ENCODE peak calls at places on chromosomes 5 and 9, in ten cellular contexts. F is Caco-2, G is esophagus squamous epithelium, C is astrocyte of the spinal cord, D is ovary, Z is lower leg skin, B is brain microvascular endothelial cell, I is fibroblast of lung, H is heart right ventricle, X is tibial artery. E is an unnamed sample.

GRCh38 chr5:154871732-154872131 is 13.3 kb downstream of the CNOT8 start:
- DNase-seq in D (no peak), I (no peak), B (no peak), Z (no peak), H (no peak), C (no peak), F (no peak), G (no peak), X (no peak), E (no peak)

GRCh38 chr5:139822553-139823425 is 27.2 kb downstream of the PSD2 start:
- DNase-seq in Z (no peak), F (peak; percentile 22), I (no peak), B (no peak), D (no peak), C (no peak), G (no peak), H (no peak), X (no peak), E (no peak)

GRCh38 chr5:8184455-8185063 is 315.6 kb downstream of the MTRR start:
- DNase-seq in H (peak; percentile 29), B (peak; percentile 12), X (no peak), I (peak; percentile 5), F (peak; percentile 52), Z (no peak), G (no peak), C (no peak), D (no peak), E (peak; percentile 19)

GRCh38 chr5:17070646-17071045 is 134.6 kb upstream of the MYO10 start:
- DNase-seq in X (no peak), D (no peak), C (no peak), H (no peak), F (no peak), I (no peak), B (no peak), G (no peak), Z (no peak), E (peak; percentile 45)

GRCh38 chr5:27020965-27021364 is 17.4 kb downstream of the CDH9 start:
- DNase-seq in G (no peak), H (no peak), Z (no peak), X (no peak), I (peak; percentile 29), D (no peak), B (no peak), C (peak; percentile 56), F (no peak), E (peak; percentile 52)

GRCh38 chr5:154900071-154900470 is 37.9 kb downstream of the GEMIN5 start:
- DNase-seq in F (no peak), H (no peak), C (no peak), G (no peak), B (no peak), D (no peak), Z (no peak), I (no peak), X (no peak), E (no peak)

GRCh38 chr5:120452471-120452870 is 11.6 kb upstream of the PRR16 start:
- DNase-seq in H (no peak), Z (no peak), X (no peak), F (no peak), I (no peak), C (no peak), B (no peak), D (no peak), G (no peak), E (no peak)

GRCh38 chr5:23084815-23085214 is 231.7 kb upstream of the CDH12 start:
- DNase-seq in X (no peak), G (no peak), D (no peak), C (no peak), I (no peak), Z (no peak), F (no peak), H (no peak), B (no peak), E (no peak)

GRCh38 chr9:89750117-89750551 is 145.3 kb downstream of the GADD45G start:
- DNase-seq in B (no peak), C (no peak), I (peak; percentile 66), Z (no peak), F (no peak), G (no peak), H (peak; percentile 63), D (peak; percentile 31), X (no peak), E (peak; percentile 22)

GRCh38 chr5:112070022-112070421 is 313.0 kb upstream of the NREP start:
- DNase-seq in X (no peak), G (no peak), Z (no peak), H (no peak), F (no peak), D (no peak), B (no peak), I (no peak), C (no peak), E (no peak)

GRCh38 chr5:173743641-173744343 is 127.3 kb upstream of the BOD1 start:
- DNase-seq in I (no peak), F (no peak), C (no peak), G (no peak), B (no peak), H (no peak), D (no peak), Z (no peak), X (no peak), E (no peak)

GRCh38 chr9:98654247-98654646 is 54.5 kb downstream of the GABBR2 start:
- DNase-seq in Z (peak; percentile 58), D (no peak), C (peak; percentile 33), X (no peak), B (no peak), G (no peak), H (no peak), I (peak; percentile 55), F (no peak), E (peak; percentile 23)

GRCh38 chr5:151523335-151523734 is 67.8 kb downstream of the FAT2 start:
- DNase-seq in X (no peak), B (peak; percentile 59), Z (peak; percentile 74), C (peak; percentile 27), F (peak; percentile 55), D (no peak), I (peak; percentile 36), H (no peak), G (no peak), E (peak; percentile 52)

GRCh38 chr5:134037160-134037559 is 32.4 kb upstream of the VDAC1 start:
- DNase-seq in D (no peak), G (no peak), B (no peak), I (no peak), Z (no peak), H (no peak), C (no peak), X (no peak), F (no peak), E (no peak)

GRCh38 chr9:115395511-115396021 is 277.6 kb upstream of the TNC start:
- DNase-seq in C (no peak), G (no peak), I (no peak), D (no peak), H (no peak), B (peak; percentile 54), F (no peak), Z (no peak), X (no peak), E (no peak)

GRCh38 chr9:130311019-130311773 is 45.6 kb downstream of the HMCN2 start:
- DNase-seq in H (no peak), X (no peak), Z (no peak), I (no peak), G (no peak), C (no peak), D (no peak), F (no peak), B (no peak), E (no peak)

GRCh38 chr9:38141751-38142150 is 72.7 kb upstream of the SHB start:
- DNase-seq in I (peak; percentile 61), X (no peak), B (peak; percentile 53), Z (no peak), D (no peak), C (peak; percentile 69), H (no peak), F (no peak), G (no peak), E (peak; percentile 52)

GRCh38 chr9:116569111-116569510 is 118.0 kb upstream of the TRIM32 start:
- DNase-seq in C (no peak), H (no peak), F (no peak), Z (no peak), I (peak; percentile 45), D (no peak), B (no peak), G (no peak), X (no peak), E (no peak)
- H3K4me3 ChIP-seq in C (no peak overlapping the region), H (no peak overlapping the region), F (no peak overlapping the region), Z (no peak overlapping the region), I (no peak overlapping the region), D (no peak overlapping the region), B (no peak overlapping the region), G (no peak overlapping the region), X (no peak overlapping the region), E (no peak overlapping the region)

GRCh38 chr9:125238915-125239446 is 2.2 kb downstream of the HSPA5 start:
- DNase-seq in Z (no peak), D (no peak), G (no peak), C (no peak), F (no peak), B (no peak), H (no peak), I (no peak), X (no peak), E (no peak)

GRCh38 chr9:125240649-125240999 is 519 bp downstream of the HSPA5 start:
- DNase-seq in H (no peak), F (peak; percentile 64), I (peak; percentile 28), D (peak; percentile 42), C (peak; percentile 29), Z (no peak), G (no peak), B (no peak), X (no peak), E (peak; percentile 46)

GRCh38 chr9:125239631-125240597 is 1.2 kb downstream of the HSPA5 start:
- DNase-seq in I (no peak), G (no peak), C (no peak), X (no peak), F (no peak), H (no peak), B (no peak), D (no peak), Z (no peak), E (no peak)

GRCh38 chr9:125241863-125242739 is 958 bp upstream of the HSPA5 start:
- DNase-seq in X (peak; percentile 29), H (peak; percentile 29), F (no peak), C (no peak), B (no peak), G (no peak), D (no peak), Z (peak; percentile 89), I (no peak), E (no peak)

GRCh38 chr9:125241000-125241862 is at the start of gene HSPA5:
- DNase-seq in G (peak; percentile 98), H (peak; percentile 99), I (peak; percentile 99), Z (peak; percentile 100), X (peak; percentile 100), D (peak; percentile 100), F (peak; percentile 100), C (peak; percentile 100), B (peak; percentile 100), E (peak; percentile 100)
- TF ChIP-seq CTCF in G (peak; percentile 28), H (peak; percentile 19), I (peak; percentile 6), Z (peak; percentile 36), X (peak; percentile 10), D (no peak), F (no peak), C (peak; percentile 11), B (peak; percentile 19), E (peak; percentile 6)

GRCh38 chr5:93322970-93323369 is 258.0 kb downstream of the NR2F1-AS1 start:
- DNase-seq in X (no peak), F (no peak), D (no peak), Z (no peak), G (no peak), H (no peak), C (no peak), I (no peak), B (no peak), E (no peak)
- H3K4me3 ChIP-seq in X (no peak overlapping the region), F (no peak overlapping the region), D (no peak overlapping the region), Z (no peak overlapping the region), G (no peak overlapping the region), H (no peak overlapping the region), C (no peak overlapping the region), I (no peak overlapping the region), B (no peak overlapping the region), E (no peak overlapping the region)

GRCh38 chr5:15241216-15241821 is 258.7 kb upstream of the FBXL7 start:
- DNase-seq in I (no peak), D (no peak), F (no peak), X (no peak), Z (no peak), G (no peak), C (no peak), B (no peak), H (no peak), E (peak; percentile 56)
- TF ChIP-seq CTCF in I (no peak), D (no peak), F (no peak), X (no peak), Z (no peak), G (no peak), C (no peak), B (no peak), H (no peak), E (peak; percentile 28)

E was measured in fibroblast of pulmonary artery.